ENCODE peak calls at places on chromosomes 5 and 9, in eight cellular contexts. E is H1, B is transverse colon, D is HepG2, Q is stomach, G is spleen, V is sigmoid colon, N is GM23338. Y is an unnamed sample.

GRCh38 chr9:68705636-68706578 is 867 bp downstream of the PIP5K1B start:
- DNase-seq in E (peak; percentile 55), B (peak; percentile 67), D (peak; percentile 46), Q (no peak), G (peak; percentile 85), V (peak; percentile 63), N (peak; percentile 38), Y (no peak)

GRCh38 chr5:116951217-116951616 is 376.6 kb upstream of the SEMA6A start:
- DNase-seq in E (no peak), B (no peak), D (no peak), Q (no peak), G (no peak), V (no peak), N (no peak), Y (no peak)

GRCh38 chr9:131915181-131915580 is 164.5 kb downstream of the MED27 start:
- DNase-seq in E (no peak), B (no peak), D (no peak), Q (no peak), G (no peak), V (no peak), N (no peak), Y (no peak)

GRCh38 chr5:28408186-28408585 is 1369.8 kb upstream of the CDH9 start:
- DNase-seq in E (no peak), B (no peak), D (no peak), Q (no peak), G (no peak), V (no peak), N (no peak), Y (no peak)

GRCh38 chr5:171710451-171711024 is 75.1 kb upstream of the SMIM23 start:
- DNase-seq in E (peak; percentile 39), B (no peak), D (no peak), Q (no peak), G (no peak), V (no peak), N (no peak), Y (no peak)

GRCh38 chr5:72179816-72180440 is 72.7 kb downstream of the MAP1B start:
- DNase-seq in E (no peak), B (no peak), D (no peak), Q (no peak), G (no peak), V (no peak), N (no peak), Y (no peak)

GRCh38 chr9:69946800-69947437 is 96.7 kb upstream of the MAMDC2 start:
- DNase-seq in E (no peak), B (no peak), D (peak; percentile 3), Q (no peak), G (no peak), V (no peak), N (no peak), Y (no peak)

GRCh38 chr5:76041863-76042262 is 41.3 kb upstream of the SV2C start:
- DNase-seq in E (peak; percentile 71), B (no peak), D (no peak), Q (no peak), G (no peak), V (no peak), N (peak; percentile 65), Y (no peak)

GRCh38 chr9:97830884-97831829 is 21.9 kb upstream of the FOXE1 start:
- DNase-seq in E (peak; percentile 53), B (no peak), D (peak; percentile 24), Q (no peak), G (no peak), V (no peak), N (peak; percentile 45), Y (no peak)

GRCh38 chr5:158560170-158560569 is 539.5 kb downstream of the EBF1 start:
- DNase-seq in E (no peak), B (no peak), D (peak; percentile 9), Q (peak; percentile 63), G (peak; percentile 77), V (no peak), N (no peak), Y (peak; percentile 80)

GRCh38 chr9:125025584-125025983 is 84.7 kb upstream of the GOLGA1 start:
- DNase-seq in E (no peak), B (no peak), D (no peak), Q (no peak), G (no peak), V (no peak), N (no peak), Y (no peak)

DNA sequence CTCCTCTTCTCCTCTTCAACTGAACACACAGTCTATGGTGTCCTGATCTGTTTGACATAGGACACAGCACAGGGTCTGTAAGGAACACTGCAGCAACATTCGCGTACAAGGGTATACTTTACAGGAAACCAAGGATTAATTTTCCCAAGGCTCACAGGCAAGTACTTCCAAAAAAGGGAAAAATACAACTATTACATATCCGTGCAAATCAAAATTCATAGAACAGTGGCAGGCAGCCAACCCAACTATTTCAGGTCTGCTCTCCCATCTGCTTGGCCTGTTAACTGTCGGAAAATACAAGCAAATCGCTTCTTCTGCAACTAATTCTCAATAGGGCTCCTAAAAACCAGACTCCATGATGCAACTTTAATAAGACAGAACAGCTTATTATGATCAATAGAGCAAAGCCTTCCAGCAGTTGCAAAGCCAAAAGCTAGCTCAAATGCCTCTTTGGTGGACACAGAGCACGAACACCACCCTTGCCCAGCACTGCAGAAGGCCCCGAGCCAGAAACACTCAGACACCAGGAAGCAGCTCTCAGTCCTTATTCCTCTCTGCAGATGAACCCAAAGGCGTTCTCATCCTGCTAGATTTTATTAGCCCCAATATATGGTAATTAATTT is 69.0 kb downstream of the ZNF608 start:
- DNase-seq in E (no peak), B (no peak), D (no peak), Q (no peak), G (no peak), V (peak; percentile 83), N (no peak), Y (no peak)
- H3K4me1 ChIP-seq in E (peaks cover 4% of the 10 kb centered on the region), B (peaks cover 36% of the 10 kb centered on the region), D (peaks cover 12% of the 10 kb centered on the region), Q (peaks cover 41% of the 10 kb centered on the region), G (peaks cover 19% of the 10 kb centered on the region), V (peaks cover 66% of the 10 kb centered on the region), N (peaks cover 58% of the 10 kb centered on the region), Y (no peaks in the 10 kb centered on the region)

DNA sequence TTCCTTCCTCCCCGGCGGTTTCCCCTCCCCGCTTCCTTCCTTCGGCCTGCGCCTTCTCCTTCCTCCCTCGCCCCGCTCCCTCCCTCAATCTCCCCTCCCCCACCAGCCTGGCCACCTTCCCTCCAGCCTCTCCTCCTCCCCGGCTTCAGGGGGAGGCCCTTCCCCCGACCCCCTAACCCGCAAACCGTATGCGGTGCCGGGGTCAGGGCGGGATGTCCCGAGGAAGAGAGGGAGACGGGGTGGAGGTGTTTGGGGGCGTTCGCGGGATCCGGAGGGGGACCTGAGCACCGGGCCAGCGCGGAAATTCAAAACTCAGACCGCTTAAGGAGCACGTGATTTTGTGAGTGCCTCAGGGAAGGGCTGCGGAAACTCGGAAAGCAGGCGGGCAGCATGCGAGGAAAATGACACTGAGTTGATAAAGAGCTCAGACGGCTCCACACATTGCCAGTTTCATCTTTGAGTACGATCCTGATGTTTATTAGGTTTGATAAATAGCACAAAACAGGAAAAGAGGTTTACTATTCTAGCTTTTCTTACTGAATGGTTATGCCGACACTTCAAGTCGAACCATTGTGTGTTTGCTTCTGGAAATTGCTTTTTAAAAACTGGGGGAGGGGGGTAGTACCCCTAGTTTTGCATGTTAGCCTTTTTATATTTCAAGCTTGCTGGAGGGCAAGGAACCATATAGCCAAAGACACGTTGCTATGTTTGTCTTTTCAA is 5.4 kb downstream of the PTCH1 start:
- DNase-seq in E (peak; percentile 92), B (peak; percentile 67), D (peak; percentile 48), Q (peak; percentile 50), G (peak; percentile 90), V (peak; percentile 82), N (peak; percentile 90), Y (no peak)
- TF ChIP-seq POLR2AphosphoS5 in E (no peak), B (no peak), D (no peak), Q (no peak), G (peak; percentile 49), V (no peak), N (no peak), Y (no peak)

DNA sequence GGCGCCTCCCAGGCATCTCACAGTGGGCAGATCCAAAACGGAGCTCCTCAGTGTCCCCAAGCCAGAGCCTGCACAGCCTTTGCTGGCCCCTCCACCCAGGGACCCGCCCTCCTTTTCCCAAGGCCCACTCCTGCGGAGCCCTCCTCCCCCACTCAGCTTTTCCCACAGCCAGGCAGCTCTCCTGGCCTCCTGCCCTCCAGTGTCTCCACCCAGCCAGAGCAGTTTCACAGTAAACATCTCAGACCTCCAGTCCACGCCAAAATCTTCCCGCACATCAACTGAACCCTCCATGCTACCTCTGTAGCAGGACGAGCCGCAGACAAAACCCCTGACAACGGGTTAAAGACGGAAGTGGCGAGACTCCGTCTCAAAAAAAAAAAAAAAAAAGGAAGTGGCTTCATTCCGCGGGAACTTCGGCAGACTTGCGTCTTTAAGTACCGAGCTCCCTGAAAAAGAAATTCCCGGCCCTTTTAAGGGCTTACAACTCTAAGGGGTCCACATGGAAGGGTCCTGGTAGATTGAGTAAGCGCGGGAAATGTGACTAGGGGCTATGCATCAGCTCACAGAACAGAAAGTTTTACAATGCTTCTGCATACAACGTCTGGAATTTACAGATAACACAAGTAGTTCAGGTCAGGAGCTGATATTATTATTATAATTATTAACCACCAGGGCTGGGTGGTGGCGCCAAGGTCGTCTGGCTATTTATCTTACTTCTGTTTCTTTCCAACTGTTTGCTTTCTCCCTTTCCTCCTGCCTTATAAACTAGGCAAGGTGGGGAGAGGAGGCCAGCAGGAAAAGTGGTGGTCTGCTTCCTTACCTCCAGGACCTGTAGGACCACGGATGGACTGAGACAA is 11.4 kb upstream of the GRIN1 start:
- DNase-seq in E (no peak), B (peak; percentile 32), D (peak; percentile 65), Q (peak; percentile 79), G (no peak), V (no peak), N (no peak), Y (no peak)
- H3K4me1 ChIP-seq in E (peaks cover 7% of the 10 kb centered on the region), B (peaks cover 26% of the 10 kb centered on the region), D (peaks cover 27% of the 10 kb centered on the region), Q (peaks cover 31% of the 10 kb centered on the region), G (peaks cover 64% of the 10 kb centered on the region), V (peaks cover 31% of the 10 kb centered on the region), N (peaks cover 10% of the 10 kb centered on the region), Y (peaks cover 28% of the 10 kb centered on the region)

GRCh38 chr5:41841325-41841724 is 28.9 kb downstream of the OXCT1 start:
- DNase-seq in E (no peak), B (no peak), D (no peak), Q (no peak), G (no peak), V (no peak), N (no peak), Y (no peak)

GRCh38 chr5:41831155-41831554 is 39.1 kb downstream of the OXCT1 start:
- DNase-seq in E (no peak), B (no peak), D (no peak), Q (no peak), G (no peak), V (no peak), N (no peak), Y (no peak)

GRCh38 chr5:41832430-41832829 is 37.8 kb downstream of the OXCT1 start:
- DNase-seq in E (no peak), B (no peak), D (no peak), Q (no peak), G (no peak), V (no peak), N (no peak), Y (no peak)

GRCh38 chr5:41834506-41834905 is 35.7 kb downstream of the OXCT1 start:
- DNase-seq in E (no peak), B (no peak), D (no peak), Q (no peak), G (no peak), V (no peak), N (no peak), Y (no peak)

DNA sequence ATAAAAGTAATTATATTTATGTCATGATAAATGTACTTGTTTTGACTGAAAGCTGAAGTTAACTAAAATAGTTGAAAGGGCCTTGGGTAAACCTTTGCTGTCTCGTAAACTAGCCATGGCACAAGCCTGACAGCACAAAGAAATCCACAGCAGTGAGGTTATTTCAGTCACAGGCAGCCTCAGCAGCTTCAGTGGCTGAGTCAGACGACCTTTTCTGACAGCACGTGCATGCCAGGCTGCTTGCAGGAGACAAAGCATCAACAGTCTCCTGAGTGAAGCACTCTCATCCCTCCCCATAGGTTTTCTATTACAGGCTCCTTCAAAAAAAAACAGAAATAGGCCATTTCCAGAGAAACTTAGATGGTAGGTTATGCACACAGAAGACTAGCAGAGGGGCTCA is 34.6 kb downstream of the OXCT1 start:
- DNase-seq in E (no peak), B (no peak), D (no peak), Q (no peak), G (no peak), V (peak; percentile 70), N (peak; percentile 2), Y (no peak)
- TF ChIP-seq POLR2AphosphoS5 in E (no peak), B (no peak), D (no peak), Q (no peak), G (no peak), V (peak; percentile 39), N (no peak), Y (no peak)

Y was measured in GM12878.